ENCODE peak calls at places on chromosomes 11 and 22, in nine cellular contexts. One of them, this sample, is unnamed.
A peak's percentile ranks its signal among the peaks of the same experiment; 100 is the strongest.

GRCh38 chr22:46001046-46001425 is 24.1 kb upstream of the WNT7B start:
- DNase-seq in A549: no peak
- DNase-seq in left ventricle myocardium inferior: no peak
- DNase-seq in kidney: peak; percentile 59
- DNase-seq in choroid plexus epithelial cell: peak; percentile 43
- DNase-seq in dorsolateral prefrontal cortex: no peak
- DNase-seq in mesothelial cell of epicardium: no peak
- DNase-seq in nephron progenitor cell: peak; percentile 0
- DNase-seq in mammary epithelial cell: no peak
- DNase-seq in this sample: no peak

GRCh38 chr11:13924801-13925327 is 37.7 kb upstream of the SPON1 start:
- DNase-seq in A549: no peak
- DNase-seq in left ventricle myocardium inferior: no peak
- DNase-seq in kidney: no peak
- DNase-seq in choroid plexus epithelial cell: peak; percentile 4
- DNase-seq in dorsolateral prefrontal cortex: no peak
- DNase-seq in mesothelial cell of epicardium: no peak
- DNase-seq in nephron progenitor cell: no peak
- DNase-seq in mammary epithelial cell: no peak
- DNase-seq in this sample: no peak

GRCh38 chr11:1401656-1402221 is 12.0 kb downstream of the BRSK2 start:
- DNase-seq in A549: no peak
- DNase-seq in left ventricle myocardium inferior: peak; percentile 66
- DNase-seq in kidney: peak; percentile 88
- DNase-seq in choroid plexus epithelial cell: peak; percentile 76
- DNase-seq in dorsolateral prefrontal cortex: peak; percentile 78
- DNase-seq in mesothelial cell of epicardium: peak; percentile 84
- DNase-seq in nephron progenitor cell: peak; percentile 97
- DNase-seq in mammary epithelial cell: peak; percentile 34
- DNase-seq in this sample: no peak

GRCh38 chr22:17369553-17370035 is 334 bp downstream of the CECR2 start:
- DNase-seq in A549: no peak
- DNase-seq in left ventricle myocardium inferior: peak; percentile 38
- DNase-seq in kidney: peak; percentile 74
- DNase-seq in choroid plexus epithelial cell: peak; percentile 38
- DNase-seq in dorsolateral prefrontal cortex: no peak
- DNase-seq in mesothelial cell of epicardium: peak; percentile 45
- DNase-seq in nephron progenitor cell: peak; percentile 78
- DNase-seq in mammary epithelial cell: no peak
- DNase-seq in this sample: no peak

GRCh38 chr22:36419177-36419911 is 31.6 kb upstream of the MYH9 start:
- DNase-seq in A549: no peak
- DNase-seq in left ventricle myocardium inferior: peak; percentile 53
- DNase-seq in kidney: peak; percentile 85
- DNase-seq in choroid plexus epithelial cell: peak; percentile 93
- DNase-seq in dorsolateral prefrontal cortex: no peak
- DNase-seq in mesothelial cell of epicardium: no peak
- DNase-seq in nephron progenitor cell: no peak
- DNase-seq in mammary epithelial cell: no peak
- DNase-seq in this sample: no peak

GRCh38 chr11:117837791-117838190 is 13.2 kb upstream of the FXYD2 start:
- DNase-seq in A549: no peak
- DNase-seq in left ventricle myocardium inferior: peak; percentile 12
- DNase-seq in kidney: peak; percentile 55
- DNase-seq in choroid plexus epithelial cell: no peak
- DNase-seq in dorsolateral prefrontal cortex: peak; percentile 24
- DNase-seq in mesothelial cell of epicardium: no peak
- DNase-seq in nephron progenitor cell: no peak
- DNase-seq in mammary epithelial cell: no peak
- DNase-seq in this sample: peak; percentile 7

GRCh38 chr11:79336740-79337517 is 103.9 kb downstream of the TENM4 start:
- DNase-seq in A549: no peak
- DNase-seq in left ventricle myocardium inferior: no peak
- DNase-seq in kidney: no peak
- DNase-seq in choroid plexus epithelial cell: no peak
- DNase-seq in dorsolateral prefrontal cortex: no peak
- DNase-seq in mesothelial cell of epicardium: no peak
- DNase-seq in nephron progenitor cell: no peak
- DNase-seq in mammary epithelial cell: no peak
- DNase-seq in this sample: no peak

GRCh38 chr11:133951484-133952198 is 5.1 kb downstream of the IGSF9B start:
- DNase-seq in A549: no peak
- DNase-seq in left ventricle myocardium inferior: no peak
- DNase-seq in kidney: no peak
- DNase-seq in choroid plexus epithelial cell: peak; percentile 13
- DNase-seq in dorsolateral prefrontal cortex: no peak
- DNase-seq in mesothelial cell of epicardium: no peak
- DNase-seq in nephron progenitor cell: peak; percentile 67
- DNase-seq in mammary epithelial cell: no peak
- DNase-seq in this sample: no peak

GRCh38 chr11:118048472-118049370 is 28.2 kb upstream of the TMPRSS4 start:
- DNase-seq in A549: no peak
- DNase-seq in left ventricle myocardium inferior: no peak
- DNase-seq in kidney: no peak
- DNase-seq in choroid plexus epithelial cell: no peak
- DNase-seq in dorsolateral prefrontal cortex: no peak
- DNase-seq in mesothelial cell of epicardium: no peak
- DNase-seq in nephron progenitor cell: no peak
- DNase-seq in mammary epithelial cell: no peak
- DNase-seq in this sample: no peak

GRCh38 chr22:41596776-41597634 is 7.4 kb upstream of the PMM1 start:
- DNase-seq in A549: peak; percentile 60
- DNase-seq in left ventricle myocardium inferior: peak; percentile 52
- DNase-seq in kidney: peak; percentile 78
- DNase-seq in choroid plexus epithelial cell: peak; percentile 64
- DNase-seq in dorsolateral prefrontal cortex: peak; percentile 70
- DNase-seq in mesothelial cell of epicardium: no peak
- DNase-seq in nephron progenitor cell: peak; percentile 65
- DNase-seq in mammary epithelial cell: peak; percentile 66
- DNase-seq in this sample: no peak

GRCh38 chr22:39634530-39635399 is 64.2 kb downstream of the CACNA1I start:
- DNase-seq in A549: peak; percentile 78
- DNase-seq in left ventricle myocardium inferior: no peak
- DNase-seq in kidney: no peak
- DNase-seq in choroid plexus epithelial cell: peak; percentile 93
- DNase-seq in dorsolateral prefrontal cortex: peak; percentile 55
- DNase-seq in mesothelial cell of epicardium: no peak
- DNase-seq in nephron progenitor cell: no peak
- DNase-seq in mammary epithelial cell: peak; percentile 90
- DNase-seq in this sample: no peak

DNA sequence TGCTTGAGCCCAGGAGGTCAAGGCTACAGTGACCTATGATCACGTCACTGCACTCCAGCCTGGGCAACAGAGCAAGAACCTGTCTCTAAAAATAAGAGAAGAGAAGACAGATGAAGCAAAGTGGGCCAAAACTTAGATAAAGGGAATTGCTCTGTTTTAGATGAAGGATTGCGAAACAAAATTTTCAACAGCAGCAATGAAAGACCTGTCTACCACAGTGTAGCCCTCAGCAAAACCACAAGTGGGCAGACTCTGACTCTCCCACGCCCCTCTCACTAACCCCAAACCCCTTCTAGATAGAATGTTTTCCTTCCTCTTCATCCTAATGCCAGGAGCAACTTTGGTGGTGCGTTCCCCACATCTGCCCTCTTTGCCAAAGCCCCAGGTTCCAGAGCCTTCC is 105.6 kb upstream of the ALDH3B2 start:
- DNase-seq in A549: no peak
- DNase-seq in left ventricle myocardium inferior: no peak
- DNase-seq in kidney: no peak
- DNase-seq in choroid plexus epithelial cell: no peak
- DNase-seq in dorsolateral prefrontal cortex: no peak
- DNase-seq in mesothelial cell of epicardium: no peak
- DNase-seq in nephron progenitor cell: no peak
- DNase-seq in mammary epithelial cell: no peak
- DNase-seq in this sample: no peak
- TF ChIP-seq CTCF in A549: no peak
- TF ChIP-seq CTCF in left ventricle myocardium inferior: no peak
- TF ChIP-seq CTCF in kidney: no peak
- TF ChIP-seq CTCF in choroid plexus epithelial cell: no peak
- TF ChIP-seq CTCF in dorsolateral prefrontal cortex: no peak
- TF ChIP-seq CTCF in mesothelial cell of epicardium: no peak
- TF ChIP-seq CTCF in nephron progenitor cell: no peak
- TF ChIP-seq CTCF in mammary epithelial cell: no peak
- TF ChIP-seq CTCF in this sample: no peak

GRCh38 chr11:59197990-59198389 is 14.7 kb downstream of the MPEG1 start:
- DNase-seq in A549: no peak
- DNase-seq in left ventricle myocardium inferior: peak; percentile 76
- DNase-seq in kidney: peak; percentile 98
- DNase-seq in choroid plexus epithelial cell: peak; percentile 27
- DNase-seq in dorsolateral prefrontal cortex: peak; percentile 79
- DNase-seq in mesothelial cell of epicardium: no peak
- DNase-seq in nephron progenitor cell: no peak
- DNase-seq in mammary epithelial cell: no peak
- DNase-seq in this sample: no peak

GRCh38 chr11:59200421-59200746 is 12.3 kb downstream of the MPEG1 start:
- DNase-seq in A549: no peak
- DNase-seq in left ventricle myocardium inferior: no peak
- DNase-seq in kidney: no peak
- DNase-seq in choroid plexus epithelial cell: no peak
- DNase-seq in dorsolateral prefrontal cortex: no peak
- DNase-seq in mesothelial cell of epicardium: no peak
- DNase-seq in nephron progenitor cell: no peak
- DNase-seq in mammary epithelial cell: no peak
- DNase-seq in this sample: no peak

GRCh38 chr11:59199546-59200420 is 12.9 kb downstream of the MPEG1 start:
- DNase-seq in A549: no peak
- DNase-seq in left ventricle myocardium inferior: no peak
- DNase-seq in kidney: no peak
- DNase-seq in choroid plexus epithelial cell: no peak
- DNase-seq in dorsolateral prefrontal cortex: no peak
- DNase-seq in mesothelial cell of epicardium: no peak
- DNase-seq in nephron progenitor cell: no peak
- DNase-seq in mammary epithelial cell: no peak
- DNase-seq in this sample: no peak

GRCh38 chr11:59204736-59205135 is 8.0 kb downstream of the MPEG1 start:
- DNase-seq in A549: no peak
- DNase-seq in left ventricle myocardium inferior: no peak
- DNase-seq in kidney: no peak
- DNase-seq in choroid plexus epithelial cell: no peak
- DNase-seq in dorsolateral prefrontal cortex: no peak
- DNase-seq in mesothelial cell of epicardium: no peak
- DNase-seq in nephron progenitor cell: no peak
- DNase-seq in mammary epithelial cell: no peak
- DNase-seq in this sample: no peak

GRCh38 chr11:59201376-59201775 is 11.4 kb downstream of the MPEG1 start:
- DNase-seq in A549: no peak
- DNase-seq in left ventricle myocardium inferior: no peak
- DNase-seq in kidney: no peak
- DNase-seq in choroid plexus epithelial cell: no peak
- DNase-seq in dorsolateral prefrontal cortex: no peak
- DNase-seq in mesothelial cell of epicardium: no peak
- DNase-seq in nephron progenitor cell: no peak
- DNase-seq in mammary epithelial cell: no peak
- DNase-seq in this sample: no peak
- TF ChIP-seq CTCF in A549: peak; percentile 7
- TF ChIP-seq CTCF in left ventricle myocardium inferior: peak; percentile 8
- TF ChIP-seq CTCF in kidney: peak; percentile 9
- TF ChIP-seq CTCF in choroid plexus epithelial cell: peak; percentile 22
- TF ChIP-seq CTCF in dorsolateral prefrontal cortex: no peak
- TF ChIP-seq CTCF in mesothelial cell of epicardium: peak; percentile 36
- TF ChIP-seq CTCF in nephron progenitor cell: no peak
- TF ChIP-seq CTCF in mammary epithelial cell: peak; percentile 51
- TF ChIP-seq CTCF in this sample: no peak

DNA sequence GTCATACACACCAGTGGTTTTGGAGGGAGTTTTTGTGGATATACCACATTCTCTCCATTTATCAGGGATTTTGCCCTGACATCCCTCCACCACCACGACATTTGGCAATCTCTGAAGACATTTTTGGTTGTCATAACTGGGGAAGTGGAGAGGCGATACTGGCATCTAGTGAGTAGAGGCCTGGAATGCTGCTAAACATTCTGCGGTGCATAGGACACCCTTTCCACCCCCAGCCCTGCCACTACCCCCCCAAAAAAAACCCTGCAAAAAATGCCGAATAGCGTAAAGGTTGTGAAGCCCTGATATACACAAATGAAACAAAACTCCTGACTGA is 560 bp upstream of the TPST2 start:
- DNase-seq in A549: no peak
- DNase-seq in left ventricle myocardium inferior: no peak
- DNase-seq in kidney: no peak
- DNase-seq in choroid plexus epithelial cell: no peak
- DNase-seq in dorsolateral prefrontal cortex: no peak
- DNase-seq in mesothelial cell of epicardium: no peak
- DNase-seq in nephron progenitor cell: no peak
- DNase-seq in mammary epithelial cell: no peak
- DNase-seq in this sample: no peak
- TF ChIP-seq CTCF in A549: no peak
- TF ChIP-seq CTCF in left ventricle myocardium inferior: no peak
- TF ChIP-seq CTCF in kidney: no peak
- TF ChIP-seq CTCF in choroid plexus epithelial cell: peak; percentile 6
- TF ChIP-seq CTCF in dorsolateral prefrontal cortex: no peak
- TF ChIP-seq CTCF in mesothelial cell of epicardium: no peak
- TF ChIP-seq CTCF in nephron progenitor cell: no peak
- TF ChIP-seq CTCF in mammary epithelial cell: peak; percentile 36
- TF ChIP-seq CTCF in this sample: no peak

GRCh38 chr22:20430641-20431519 is 6.7 kb downstream of the SCARF2 start:
- DNase-seq in A549: peak; percentile 73
- DNase-seq in left ventricle myocardium inferior: peak; percentile 36
- DNase-seq in kidney: peak; percentile 82
- DNase-seq in choroid plexus epithelial cell: no peak
- DNase-seq in dorsolateral prefrontal cortex: peak; percentile 42
- DNase-seq in mesothelial cell of epicardium: no peak
- DNase-seq in nephron progenitor cell: peak; percentile 72
- DNase-seq in mammary epithelial cell: peak; percentile 48
- DNase-seq in this sample: peak; percentile 56
- TF ChIP-seq CTCF in A549: peak; percentile 26
- TF ChIP-seq CTCF in left ventricle myocardium inferior: peak; percentile 49
- TF ChIP-seq CTCF in kidney: peak; percentile 17
- TF ChIP-seq CTCF in choroid plexus epithelial cell: no peak
- TF ChIP-seq CTCF in dorsolateral prefrontal cortex: no peak
- TF ChIP-seq CTCF in mesothelial cell of epicardium: peak; percentile 21
- TF ChIP-seq CTCF in nephron progenitor cell: peak; percentile 25
- TF ChIP-seq CTCF in mammary epithelial cell: peak; percentile 50
- TF ChIP-seq CTCF in this sample: no peak